ENCODE peak calls at places on chromosomes 2 and 18, in ten cellular contexts. C is activated CD4-positive, CD25-positive, alpha-beta regulatory T cell; Q is T-cell; V is body of pancreas; N is putamen; J is breast epithelium; K is KBM-7; M is posterior vena cava; L is right atrium auricular region; O is activated CD8-positive, alpha-beta T cell treated with anti-CD3 and anti-CD28 coated beads, Interleukin-2, amount 10 ng/mL, durations not matched to agents 7 days and 5 days. H is an unnamed sample.

GRCh38 chr2:70923378-70924015 is 12.2 kb upstream of the ATP6V1B1 start:
- DNase-seq in C (no peak), Q (no peak), V (no peak), N (no peak), J (no peak), K (peak; percentile 70), M (peak; percentile 61), L (no peak), O (peak; percentile 39), H (no peak)

GRCh38 chr2:20649586-20650375 is 1.1 kb downstream of the HS1BP3 start:
- DNase-seq in C (no peak), Q (no peak), V (no peak), N (no peak), J (no peak), K (no peak), M (no peak), L (no peak), O (no peak), H (no peak)

GRCh38 chr2:65512783-65513182 is 80.4 kb upstream of the SPRED2 start:
- DNase-seq in C (no peak), Q (no peak), V (no peak), N (no peak), J (no peak), K (no peak), M (no peak), L (no peak), O (no peak), H (no peak)

GRCh38 chr2:235390108-235390815 is 103.6 kb upstream of the AGAP1 start:
- DNase-seq in C (no peak), Q (peak; percentile 15), V (no peak), N (no peak), J (peak; percentile 57), K (peak; percentile 89), M (no peak), L (no peak), O (peak; percentile 58), H (peak; percentile 72)

GRCh38 chr2:1649871-1650473 is 94.3 kb downstream of the PXDN start:
- DNase-seq in C (no peak), Q (no peak), V (no peak), N (no peak), J (no peak), K (no peak), M (peak; percentile 50), L (no peak), O (no peak), H (no peak)

GRCh38 chr2:143078106-143078505 is 51.1 kb upstream of the ARHGAP15 start:
- DNase-seq in C (no peak), Q (no peak), V (no peak), N (no peak), J (no peak), K (no peak), M (no peak), L (no peak), O (no peak), H (no peak)

GRCh38 chr2:200377774-200378336 is 71.4 kb downstream of the SPATS2L start:
- DNase-seq in C (no peak), Q (no peak), V (peak; percentile 66), N (no peak), J (no peak), K (no peak), M (no peak), L (no peak), O (no peak), H (no peak)

GRCh38 chr18:24333116-24333515 is 64.5 kb downstream of the OSBPL1A start:
- DNase-seq in C (no peak), Q (no peak), V (no peak), N (no peak), J (no peak), K (no peak), M (no peak), L (no peak), O (no peak), H (no peak)

GRCh38 chr2:55391615-55392242 is 27.9 kb downstream of the CCDC88A start:
- DNase-seq in C (no peak), Q (no peak), V (no peak), N (no peak), J (no peak), K (no peak), M (no peak), L (no peak), O (no peak), H (no peak)

GRCh38 chr2:79729532-79729931 is 216.7 kb downstream of the CTNNA2 start:
- DNase-seq in C (no peak), Q (no peak), V (no peak), N (no peak), J (no peak), K (no peak), M (no peak), L (no peak), O (no peak), H (no peak)

GRCh38 chr18:76620326-76620813 is 125.3 kb upstream of the ZNF516 start:
- DNase-seq in C (no peak), Q (peak; percentile 19), V (peak; percentile 31), N (peak; percentile 38), J (peak; percentile 64), K (peak; percentile 94), M (peak; percentile 92), L (peak; percentile 88), O (peak; percentile 66), H (peak; percentile 74)

GRCh38 chr2:61367177-61367576 is 103.7 kb downstream of the USP34 start:
- DNase-seq in C (no peak), Q (no peak), V (no peak), N (no peak), J (no peak), K (no peak), M (no peak), L (no peak), O (no peak), H (no peak)

GRCh38 chr2:225002656-225003045 is 39.6 kb downstream of the DOCK10 start:
- DNase-seq in C (no peak), Q (peak; percentile 39), V (no peak), N (no peak), J (peak; percentile 36), K (no peak), M (no peak), L (no peak), O (peak; percentile 66), H (no peak)